ENCODE peak calls at places on chromosomes 2 and 18, in five cellular contexts. I is colonic mucosa; C is IMR-90; R is CD8-positive, alpha-beta T cell; H is fibroblast of pulmonary artery. J is an unnamed sample.

GRCh38 chr2:100321181-100321880 is 970 bp downstream of the LONRF2 start:
- DNase-seq in I (no peak), C (peak; percentile 21), R (no peak), H (peak; percentile 42), J (no peak)

GRCh38 chr2:71277536-71278103 is 50.7 kb upstream of the PAIP2B start:
- DNase-seq in I (peak; percentile 37), C (no peak), R (no peak), H (peak; percentile 21), J (no peak)

GRCh38 chr2:237961637-237962036 is 5.2 kb upstream of the UBE2F start:
- DNase-seq in I (no peak), C (no peak), R (no peak), H (no peak), J (no peak)

GRCh38 chr18:48166971-48167370 is 236.5 kb upstream of the SMAD2 start:
- DNase-seq in I (peak; percentile 74), C (no peak), R (no peak), H (peak; percentile 14), J (no peak)

GRCh38 chr2:158740591-158740990 is 54.5 kb upstream of the DAPL1 start:
- DNase-seq in I (no peak), C (peak; percentile 81), R (no peak), H (peak; percentile 71), J (no peak)

GRCh38 chr18:3192752-3193151 is 27.0 kb downstream of the MYOM1 start:
- DNase-seq in I (no peak), C (no peak), R (no peak), H (no peak), J (no peak)

GRCh38 chr2:128345436-128346165 is 26.9 kb upstream of the HS6ST1 start:
- DNase-seq in I (no peak), C (no peak), R (no peak), H (no peak), J (no peak)

GRCh38 chr2:128314348-128315121 is 4.1 kb downstream of the HS6ST1 start:
- DNase-seq in I (peak; percentile 15), C (no peak), R (no peak), H (no peak), J (no peak)

GRCh38 chr18:29605365-29605764 is 1428.4 kb upstream of the CDH2 start:
- DNase-seq in I (no peak), C (no peak), R (no peak), H (no peak), J (no peak)

GRCh38 chr2:140526575-140526974 is 1604.2 kb downstream of the LRP1B start:
- DNase-seq in I (no peak), C (no peak), R (no peak), H (peak; percentile 77), J (no peak)

GRCh38 chr18:7104649-7105048 is 12.9 kb downstream of the LAMA1 start:
- DNase-seq in I (no peak), C (no peak), R (no peak), H (no peak), J (peak; percentile 93)

DNA sequence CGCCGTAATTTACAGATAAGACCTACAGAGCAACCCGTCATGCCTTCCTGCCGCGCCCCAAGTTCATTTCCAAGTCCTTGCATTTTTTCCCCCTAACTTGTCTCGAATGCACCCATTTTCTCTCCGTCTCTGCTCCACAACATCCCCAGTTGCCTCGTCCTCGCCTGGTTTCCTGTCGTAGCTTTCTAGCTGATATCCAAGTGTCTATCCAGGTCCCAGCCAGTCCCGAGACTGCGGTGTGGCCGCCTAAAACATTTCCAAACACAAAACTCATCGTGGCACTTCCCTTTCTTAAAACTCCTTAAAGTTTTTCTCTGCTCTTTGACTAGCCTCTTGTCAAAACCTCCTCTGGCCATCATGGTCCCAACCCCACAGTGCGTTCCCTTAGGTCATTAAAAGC is 1.2 kb upstream of the BARD1 start:
- DNase-seq in I (peak; percentile 32), C (no peak), R (no peak), H (no peak), J (no peak)
- H3K4me3 ChIP-seq in I (peak overlapping the region; percentile 88), C (peak overlapping the region; percentile 8), R (peak overlapping the region; percentile 88), H (peak overlapping the region; percentile 58), J (peak overlapping the region; percentile 56)

DNA sequence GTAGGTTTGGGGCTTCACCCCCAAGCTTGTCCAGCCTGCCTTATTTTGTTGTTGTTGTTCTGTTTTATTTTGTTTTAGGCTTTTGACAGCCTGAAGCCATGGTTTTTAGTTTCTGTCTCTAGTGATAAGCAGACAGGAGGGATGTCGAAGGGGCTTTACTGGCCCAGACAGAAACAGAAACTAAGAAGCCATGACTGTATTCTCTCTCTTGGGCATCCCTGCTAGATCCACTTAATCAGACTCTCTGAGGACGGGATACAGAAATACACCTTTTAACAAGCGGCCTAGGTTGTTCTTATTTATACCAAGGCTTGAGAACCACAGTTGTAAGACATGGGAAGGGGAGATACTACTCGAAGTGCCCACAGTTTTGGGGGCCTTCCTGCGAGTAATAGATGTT is 330.9 kb downstream of the SLC8A1 start:
- DNase-seq in I (no peak), C (no peak), R (no peak), H (no peak), J (no peak)
- TF ChIP-seq CTCF in I (no peak), C (no peak), R (no peak), H (no peak), J (no peak)

GRCh38 chr2:217941339-217941738 is 61.5 kb downstream of the TNS1 start:
- DNase-seq in I (no peak), C (no peak), R (no peak), H (no peak), J (no peak)
- H3K4me3 ChIP-seq in I (peak overlapping the region; percentile 29), C (no peak overlapping the region), R (no peak overlapping the region), H (peak overlapping the region; percentile 68), J (no peak overlapping the region)

GRCh38 chr2:103292570-103293265 is 530.9 kb downstream of the TMEM182 start:
- DNase-seq in I (no peak), C (no peak), R (no peak), H (no peak), J (no peak)

GRCh38 chr2:103285354-103285753 is 523.5 kb downstream of the TMEM182 start:
- DNase-seq in I (no peak), C (no peak), R (no peak), H (no peak), J (no peak)

GRCh38 chr2:103293266-103293583 is 531.4 kb downstream of the TMEM182 start:
- DNase-seq in I (no peak), C (no peak), R (no peak), H (no peak), J (no peak)

GRCh38 chr2:103284750-103285149 is 522.9 kb downstream of the TMEM182 start:
- DNase-seq in I (no peak), C (no peak), R (no peak), H (no peak), J (no peak)

DNA sequence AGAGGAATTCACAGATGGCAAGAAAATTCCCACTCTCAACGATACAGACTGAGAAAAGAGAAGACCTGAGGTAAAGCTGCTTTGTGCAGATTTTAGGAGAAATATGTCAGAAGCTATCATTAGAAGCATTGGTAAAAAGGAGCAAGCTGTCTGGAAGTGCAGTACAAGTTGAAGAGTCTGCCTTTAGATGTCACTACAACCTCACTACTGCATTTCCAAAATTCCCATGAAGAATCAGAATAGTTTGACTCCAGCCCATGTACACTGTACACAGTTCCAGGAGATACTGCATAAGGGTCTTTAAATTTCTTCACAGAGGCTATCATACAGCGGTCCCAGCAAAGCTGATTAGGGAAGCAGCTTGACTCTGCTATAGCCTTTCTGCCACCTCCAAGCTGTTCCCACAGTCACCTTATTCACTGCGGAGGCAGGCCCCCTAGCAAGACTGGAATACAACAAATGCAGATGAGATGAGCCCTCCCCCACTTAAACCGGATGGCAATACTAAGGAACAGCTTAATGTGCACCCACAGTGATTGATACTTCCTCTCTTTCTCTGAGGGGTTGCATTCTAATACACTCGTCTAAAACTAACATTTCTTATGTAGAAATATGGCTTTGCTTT is 527.4 kb downstream of the TMEM182 start:
- DNase-seq in I (no peak), C (no peak), R (no peak), H (no peak), J (no peak)
- TF ChIP-seq CTCF in I (no peak), C (no peak), R (no peak), H (no peak), J (peak; percentile 54)

DNA sequence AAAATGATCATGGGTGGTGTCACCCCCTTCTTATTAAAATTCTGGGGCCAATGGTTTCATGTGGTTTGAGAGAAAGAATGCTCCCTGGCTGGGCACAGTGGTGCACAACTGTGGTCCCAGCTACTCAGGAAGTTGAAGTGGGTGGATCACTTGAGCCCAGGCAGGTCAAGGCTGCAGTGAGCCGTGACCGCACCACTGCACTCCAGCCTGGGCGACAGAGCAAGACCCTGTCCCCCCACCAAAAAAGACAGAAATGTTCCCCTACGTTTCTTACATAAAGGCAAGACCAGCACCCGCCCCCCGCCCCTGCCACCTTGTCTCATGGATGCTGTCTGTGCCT is 53.0 kb upstream of the ID2 start:
- DNase-seq in I (no peak), C (no peak), R (no peak), H (no peak), J (no peak)
- H3K4me3 ChIP-seq in I (no peak overlapping the region), C (no peak overlapping the region), R (no peak overlapping the region), H (no peak overlapping the region), J (no peak overlapping the region)

GRCh38 chr2:173749315-173749714 is 215.9 kb downstream of the SP3 start:
- DNase-seq in I (no peak), C (peak; percentile 54), R (no peak), H (peak; percentile 65), J (peak; percentile 17)
- TF ChIP-seq CTCF in I (no peak), C (peak; percentile 49), R (no peak), H (peak; percentile 56), J (peak; percentile 50)

DNA sequence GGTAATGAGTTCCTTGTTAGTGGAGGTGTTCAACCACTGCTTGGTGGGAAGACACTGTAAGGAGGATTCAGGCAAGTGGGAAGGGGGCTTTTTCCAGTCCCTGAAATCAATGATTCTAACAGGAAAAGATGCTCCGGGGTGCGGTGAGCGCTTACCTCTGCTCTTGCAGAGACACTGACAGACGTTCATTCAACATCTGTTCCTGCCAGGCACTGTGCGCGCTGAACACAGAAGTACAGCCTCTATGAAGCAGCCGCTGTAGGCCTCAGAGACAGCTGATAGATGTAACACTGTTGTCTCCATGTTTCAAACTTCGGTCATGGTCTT is 738 bp upstream of the CLIP4 start:
- DNase-seq in I (no peak), C (no peak), R (no peak), H (no peak), J (no peak)
- H3K4me3 ChIP-seq in I (no peak overlapping the region), C (no peak overlapping the region), R (peak overlapping the region; percentile 69), H (peak overlapping the region; percentile 63), J (no peak overlapping the region)

GRCh38 chr2:49616800-49617199 is 462.5 kb upstream of the FSHR start:
- DNase-seq in I (no peak), C (no peak), R (no peak), H (peak; percentile 46), J (peak; percentile 19)
- TF ChIP-seq CTCF in I (no peak), C (no peak), R (no peak), H (peak; percentile 54), J (peak; percentile 42)

GRCh38 chr2:49973917-49974368 is 819.6 kb upstream of the FSHR start:
- DNase-seq in I (peak; percentile 22), C (no peak), R (peak; percentile 27), H (peak; percentile 24), J (no peak)
- H3K4me3 ChIP-seq in I (no peak overlapping the region), C (no peak overlapping the region), R (peak overlapping the region; percentile 44), H (peak overlapping the region; percentile 16), J (no peak overlapping the region)

GRCh38 chr18:13909541-13909940 is 5.8 kb downstream of the MC2R start:
- DNase-seq in I (no peak), C (no peak), R (no peak), H (no peak), J (peak; percentile 72)
- TF ChIP-seq CTCF in I (no peak), C (no peak), R (no peak), H (no peak), J (peak; percentile 46)